ENCODE peak calls at places on chromosomes 1 and 21, in six cellular contexts. B is stomach, F is kidney, R is aorta, Z is IMR-90, N is right lobe of liver. P is an unnamed sample. For H3K4me1, the result is how much of the 10 kb centered on the place peaks cover.

GRCh38 chr1:23726669-23727068 is 16.6 kb upstream of the ELOA start:
- DNase-seq in N (peak), F (no peak), R (no peak), Z (no peak), B (no peak), P (no peak)

GRCh38 chr1:113935176-113935575 is 6.1 kb downstream of the HIPK1 start:
- DNase-seq in Z (no peak), F (no peak), R (no peak), N (no peak), B (no peak), P (no peak)

GRCh38 chr1:200896571-200897187 is 2.0 kb downstream of the INAVA start:
- DNase-seq in F (peak), Z (no peak), N (peak), B (peak), R (no peak), P (peak)

GRCh38 chr1:108845991-108846390 is 10.9 kb downstream of the AKNAD1 start:
- DNase-seq in N (no peak), Z (no peak), B (no peak), R (no peak), F (no peak), P (no peak)

GRCh38 chr1:209505044-209505443 is 78.5 kb upstream of the CAMK1G start:
- DNase-seq in F (no peak), Z (peak), B (no peak), N (no peak), R (no peak), P (no peak)

GRCh38 chr21:18646114-18646513 is 242.5 kb upstream of the TMPRSS15 start:
- DNase-seq in F (no peak), N (no peak), Z (no peak), B (no peak), R (no peak), P (no peak)

GRCh38 chr1:111769517-111770146 is 13.9 kb downstream of the DDX20 start:
- DNase-seq in R (no peak), F (no peak), N (no peak), B (no peak), Z (peak), P (peak)

GRCh38 chr1:230120949-230121381 is 53.9 kb downstream of the GALNT2 start:
- DNase-seq in R (no peak), F (no peak), Z (no peak), B (no peak), N (no peak), P (no peak)

GRCh38 chr1:31460027-31460426 is 47.0 kb downstream of the SERINC2 start:
- DNase-seq in N (no peak), B (no peak), Z (peak), F (no peak), R (no peak), P (no peak)

GRCh38 chr1:63794927-63795326 is 21.1 kb downstream of the ROR1 start:
- DNase-seq in N (no peak), Z (peak), R (no peak), B (no peak), F (no peak), P (no peak)

GRCh38 chr1:192954705-192955265 is 104.4 kb downstream of the UCHL5 start:
- DNase-seq in N (no peak), Z (no peak), R (no peak), B (no peak), F (no peak), P (peak)

GRCh38 chr1:39720094-39720999 is 18.3 kb upstream of the PPIE start:
- DNase-seq in F (no peak), R (no peak), Z (peak), B (no peak), N (no peak), P (peak)

GRCh38 chr1:226814751-226815496 is 55.5 kb upstream of the PSEN2 start:
- DNase-seq in B (peak), Z (peak), N (no peak), R (no peak), F (peak), P (peak)

GRCh38 chr1:109877320-109877771 is 33.3 kb upstream of the CSF1 start:
- DNase-seq in Z (peak), B (peak), N (peak), R (peak), F (peak), P (peak)

GRCh38 chr1:227335587-227336020 is 17.3 kb upstream of the CDC42BPA start:
- DNase-seq in R (no peak), F (no peak), B (no peak), N (no peak), Z (no peak), P (no peak)

GRCh38 chr1:99634971-99635624 is 10.8 kb upstream of the PALMD start:
- DNase-seq in N (no peak), R (no peak), B (no peak), Z (no peak), F (no peak), P (no peak)

GRCh38 chr1:202121006-202121405 is 1.7 kb upstream of the GPR37L1 start:
- DNase-seq in B (no peak), Z (no peak), F (no peak), N (no peak), R (no peak), P (no peak)

GRCh38 chr1:200362421-200362820 is 47.4 kb downstream of the ZNF281 start:
- DNase-seq in B (no peak), Z (no peak), R (no peak), N (no peak), F (no peak), P (no peak)

GRCh38 chr1:25550683-25551310 is 7.4 kb downstream of the LDLRAP1 start:
- DNase-seq in Z (peak), B (no peak), N (no peak), R (no peak), F (no peak), P (peak)

GRCh38 chr1:68112835-68113243 is 62.4 kb upstream of the DIRAS3 start:
- DNase-seq in R (no peak), N (no peak), Z (peak), F (no peak), B (no peak), P (peak)

GRCh38 chr1:156959414-156959813 is 39.0 kb downstream of the LRRC71 start:
- DNase-seq in Z (peak), F (no peak), R (no peak), B (no peak), N (no peak), P (no peak)

GRCh38 chr1:238960071-238960470 is 426.3 kb upstream of the CHRM3 start:
- DNase-seq in R (no peak), N (no peak), F (no peak), Z (peak), B (no peak), P (no peak)

GRCh38 chr1:45093334-45093733 is 81.3 kb downstream of the UROD start:
- DNase-seq in F (no peak), N (no peak), R (no peak), Z (no peak), B (no peak), P (no peak)

GRCh38 chr1:33327587-33328325 is 6.9 kb upstream of the A3GALT2 start:
- DNase-seq in N (peak), Z (peak), F (peak), B (peak), R (peak), P (peak)

GRCh38 chr1:28374297-28374696 is 4.8 kb downstream of the PHACTR4 start:
- DNase-seq in N (no peak), B (no peak), F (no peak), Z (peak), R (no peak), P (no peak)

GRCh38 chr21:42555756-42556438 is 42.2 kb downstream of the SLC37A1 start:
- DNase-seq in F (peak), N (peak), B (no peak), Z (no peak), R (peak), P (peak)

GRCh38 chr1:48870596-48870995 is 93.9 kb upstream of the BEND5 start:
- DNase-seq in F (no peak), N (no peak), Z (no peak), B (no peak), R (no peak), P (peak)

GRCh38 chr1:65512967-65513777 is 92.7 kb downstream of the LEPR start:
- DNase-seq in F (no peak), Z (peak), R (no peak), N (peak), B (no peak), P (no peak)

GRCh38 chr1:14937288-14937949 is 216.1 kb upstream of the TMEM51 start:
- DNase-seq in R (no peak), B (no peak), Z (no peak), F (no peak), N (no peak), P (no peak)

GRCh38 chr1:32334864-32335618 is 992 bp downstream of the MARCKSL1 start:
- DNase-seq in R (peak), B (peak), Z (peak), N (peak), F (peak), P (peak)

GRCh38 chr1:110829955-110830553 is 42.9 kb upstream of the CD53 start:
- DNase-seq in R (no peak), B (no peak), N (no peak), Z (peak), F (no peak), P (no peak)

GRCh38 chr1:148355976-148356375 is 127.1 kb downstream of the PPIAL4G start:
- DNase-seq in N (no peak), F (no peak), B (no peak), Z (peak), R (no peak), P (no peak)

GRCh38 chr1:189607477-189608096 is 870.1 kb downstream of the BRINP3 start:
- DNase-seq in R (no peak), Z (no peak), N (no peak), B (no peak), F (no peak), P (no peak)

GRCh38 chr1:101137144-101138126 is 99.4 kb upstream of the S1PR1 start:
- DNase-seq in F (no peak), B (no peak), R (no peak), N (no peak), Z (peak), P (no peak)

GRCh38 chr1:211381481-211382181 is 55.0 kb downstream of the TRAF5 start:
- DNase-seq in R (no peak), B (no peak), N (no peak), Z (no peak), F (no peak), P (no peak)

GRCh38 chr1:40267767-40268187 is 9.7 kb downstream of the ZMPSTE24 start:
- DNase-seq in Z (peak), F (no peak), R (no peak), N (no peak), B (peak), P (peak)

GRCh38 chr1:227273557-227273956 is 44.7 kb downstream of the CDC42BPA start:
- DNase-seq in R (no peak), N (no peak), F (no peak), B (no peak), Z (peak), P (peak)

DNA sequence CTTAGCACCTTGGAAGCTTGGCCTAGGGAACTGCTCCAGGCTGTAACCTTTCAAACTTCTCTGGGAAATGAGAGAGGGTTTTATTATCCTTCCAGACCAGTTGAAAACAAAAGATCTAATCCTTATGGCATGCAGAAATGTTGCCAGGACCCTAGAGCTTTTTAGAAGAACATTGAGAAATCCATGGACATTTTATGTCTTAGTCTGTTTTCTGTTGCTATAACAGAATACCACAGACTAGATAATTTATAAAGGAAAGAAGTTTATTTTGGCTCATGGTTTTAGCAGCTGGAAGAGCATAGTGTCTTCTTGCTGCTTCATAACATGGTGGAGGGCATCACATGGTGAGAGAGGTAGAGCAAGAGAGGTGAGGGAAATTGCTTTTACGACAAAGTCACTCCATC is 25.8 kb downstream of the OSBPL9 start:
- DNase-seq in R (no peak), F (no peak), Z (peak), N (no peak), B (no peak), P (no peak)
- H3K4me1 ChIP-seq in R (under half), F (under half), Z (under half), N (under half), B (under half), P (under half)

DNA sequence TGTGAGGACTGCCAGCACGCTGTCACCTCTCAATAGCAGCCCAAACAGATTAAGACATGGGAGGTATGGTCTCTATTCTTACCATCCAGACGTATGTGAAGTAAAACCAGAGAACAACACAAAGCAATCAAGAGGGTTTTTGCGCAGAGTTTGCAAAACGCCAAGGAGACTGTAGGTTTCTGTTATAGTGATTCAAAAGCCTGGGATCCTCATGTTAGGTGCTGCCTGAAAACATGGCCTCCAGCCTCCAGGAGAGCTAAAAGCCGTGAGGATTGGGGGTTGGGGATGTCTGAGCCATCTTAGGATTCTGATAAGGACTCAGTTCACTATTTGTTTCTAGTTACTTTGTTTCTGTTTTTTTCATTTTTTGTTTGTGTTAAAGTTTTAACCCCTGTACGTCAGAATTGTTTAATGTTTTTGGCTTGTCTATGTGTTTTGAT is 4.2 kb upstream of the CCT8 start:
- DNase-seq in B (no peak), R (no peak), F (no peak), N (no peak), Z (peak), P (peak)
- H3K4me1 ChIP-seq in B (under half), R (under half), F (under half), N (under half), Z (under half), P (under half)

GRCh38 chr1:6870571-6870970 is 85.3 kb downstream of the CAMTA1 start:
- DNase-seq in R (no peak), Z (peak), B (no peak), F (no peak), N (no peak), P (no peak)
- H3K4me1 ChIP-seq in R (under half), Z (under half), B (under half), F (under half), N (under half), P (under half)

GRCh38 chr21:45142916-45143315 is 68.5 kb downstream of the ADARB1 start:
- DNase-seq in B (no peak), R (peak), N (no peak), Z (no peak), F (no peak), P (no peak)

GRCh38 chr21:45143855-45144254 is 69.5 kb downstream of the ADARB1 start:
- DNase-seq in R (no peak), F (no peak), Z (no peak), N (no peak), B (no peak), P (no peak)

GRCh38 chr21:45140346-45140940 is 66.1 kb downstream of the ADARB1 start:
- DNase-seq in F (peak), R (peak), Z (peak), N (peak), B (peak), P (peak)

GRCh38 chr21:45141507-45141906 is 67.1 kb downstream of the ADARB1 start:
- DNase-seq in N (no peak), B (no peak), F (no peak), Z (no peak), R (no peak), P (no peak)

DNA sequence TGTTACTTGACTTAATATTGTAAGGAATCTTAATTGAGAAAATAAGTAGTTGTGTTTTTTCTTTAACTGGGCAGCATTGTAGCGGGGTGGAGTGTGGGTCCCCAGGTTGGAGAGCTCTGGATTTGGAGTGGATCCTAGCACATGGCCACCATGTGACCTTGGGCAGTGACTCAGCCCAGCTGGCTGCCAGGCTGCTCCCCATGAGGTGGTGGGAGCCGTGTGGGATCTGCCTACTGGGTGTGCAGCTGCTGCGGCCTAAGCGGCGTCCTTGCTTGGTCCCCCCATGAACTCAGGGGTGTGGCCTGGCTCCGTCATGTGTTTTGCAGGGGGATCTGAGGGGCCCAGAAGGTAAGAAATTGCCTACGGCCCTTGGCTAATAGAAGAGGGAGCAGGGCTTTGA is 68.1 kb downstream of the ADARB1 start:
- DNase-seq in R (peak), F (no peak), B (no peak), Z (peak), N (peak), P (peak)
- H3K4me1 ChIP-seq in R (under half), F (under half), B (under half), Z (under half), N (under half), P (under half)

GRCh38 chr1:184221087-184221486 is 165.7 kb upstream of the C1orf21 start:
- DNase-seq in Z (no peak), B (no peak), F (no peak), R (no peak), N (no peak), P (no peak)
- H3K4me1 ChIP-seq in Z (under half), B (under half), F (under half), R (under half), N (under half), P (under half)

GRCh38 chr1:42943166-42943565 is 15.5 kb downstream of the SLC2A1 start:
- DNase-seq in N (peak), R (no peak), F (peak), B (peak), Z (no peak), P (peak)
- H3K4me1 ChIP-seq in N (under half), R (under half), F (under half), B (half or more), Z (half or more), P (half or more)

DNA sequence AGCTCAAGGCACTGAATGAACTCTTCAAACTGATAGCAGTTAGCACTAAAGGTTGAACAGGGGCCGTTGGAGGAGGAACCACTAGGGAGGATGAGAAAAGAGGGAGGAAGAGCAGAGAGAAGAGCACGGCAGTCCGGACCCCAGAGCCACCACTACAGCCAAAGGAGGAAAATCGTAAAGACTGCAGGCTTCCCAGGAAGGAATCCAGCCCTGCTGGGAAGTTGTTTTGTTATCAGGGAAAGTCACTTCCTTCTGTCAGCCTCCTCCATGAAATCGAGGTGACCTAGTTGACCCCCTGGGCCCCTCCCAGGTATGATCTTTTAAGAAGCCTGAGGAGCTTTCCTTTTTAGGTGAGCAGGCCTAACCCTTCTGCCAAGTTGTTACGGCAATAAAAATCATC is 88.2 kb downstream of the PBX1 start:
- DNase-seq in F (no peak), R (no peak), Z (no peak), B (no peak), N (no peak), P (no peak)
- H3K4me1 ChIP-seq in F (under half), R (under half), Z (under half), B (under half), N (under half), P (half or more)

P was measured in body of pancreas.